ENCODE peak calls at places on chromosomes 3 and 15, in seven cellular contexts. C is CD4-positive, CD25-positive, alpha-beta regulatory T cell; K is activated CD4-positive, alpha-beta T cell treated with anti-CD3 and anti-CD28 coated beads, Interleukin-2, amount 50 U/mL, for 1 hour; V is CD4-positive, alpha-beta memory T cell; A is anterior cingulate cortex; G is RPMI7951; Z is T follicular helper cell. I is an unnamed sample.

GRCh38 chr3:4334548-4334947 is 31.4 kb downstream of the SETMAR start:
- DNase-seq in C (no peak), K (no peak), V (no peak), A (no peak), G (no peak), Z (no peak), I (no peak)

GRCh38 chr3:190414297-190414696 is 26.3 kb downstream of the CLDN16 start:
- DNase-seq in C (no peak), K (no peak), V (no peak), A (no peak), G (peak), Z (no peak), I (no peak)

GRCh38 chr15:86231864-86232801 is 152.5 kb downstream of the AGBL1 start:
- DNase-seq in C (peak), K (peak), V (peak), A (peak), G (peak), Z (peak), I (no peak)

GRCh38 chr3:61358364-61358763 is 107.1 kb upstream of the FHIT start:
- DNase-seq in C (no peak), K (no peak), V (no peak), A (peak), G (peak), Z (no peak), I (no peak)

GRCh38 chr15:95286316-95286880 is 1044.1 kb upstream of the NR2F2 start:
- DNase-seq in C (no peak), K (no peak), V (no peak), A (no peak), G (no peak), Z (no peak), I (no peak)

GRCh38 chr15:92451225-92451825 is 57.6 kb downstream of the ST8SIA2 start:
- DNase-seq in C (no peak), K (no peak), V (no peak), A (no peak), G (peak), Z (no peak), I (no peak)

GRCh38 chr15:70763950-70764730 is 782 bp upstream of the UACA start:
- DNase-seq in C (no peak), K (no peak), V (peak), A (no peak), G (no peak), Z (no peak), I (no peak)

GRCh38 chr15:22979699-22980188 is 424 bp downstream of the CYFIP1 start:
- DNase-seq in C (peak), K (no peak), V (peak), A (no peak), G (peak), Z (no peak), I (no peak)

GRCh38 chr3:175187586-175187985 is 328.5 kb downstream of the NAALADL2 start:
- DNase-seq in C (no peak), K (no peak), V (no peak), A (no peak), G (no peak), Z (no peak), I (no peak)